ENCODE peak calls at places on chromosomes 13 and 19, in five cellular contexts. X is uterus, R is nephron progenitor cell, A is lower lobe of right lung, U is neural progenitor cell. F is an unnamed sample.

GRCh38 chr13:38814331-38814730 is 127.5 kb downstream of the FREM2 start:
- DNase-seq in X (no peak), R (no peak), A (no peak), U (no peak), F (no peak)

GRCh38 chr19:47310819-47311218 is 1.2 kb downstream of the C5AR1 start:
- DNase-seq in X (no peak), R (no peak), A (peak), U (no peak), F (no peak)

GRCh38 chr13:98199480-98199879 is 22.4 kb upstream of the RNF113B start:
- DNase-seq in X (no peak), R (no peak), A (no peak), U (no peak), F (no peak)

GRCh38 chr13:109883181-109884180 is 97.1 kb upstream of the IRS2 start:
- DNase-seq in X (no peak), R (no peak), A (no peak), U (no peak), F (no peak)

GRCh38 chr19:49490287-49491029 is 3.0 kb downstream of the RPL13A start:
- DNase-seq in X (no peak), R (no peak), A (no peak), U (no peak), F (no peak)

GRCh38 chr19:11221082-11221598 is 18.3 kb upstream of the ANGPTL8 start:
- DNase-seq in X (no peak), R (no peak), A (no peak), U (no peak), F (no peak)

GRCh38 chr19:18469245-18470107 is 31.5 kb upstream of the ISYNA1 start:
- DNase-seq in X (peak), R (peak), A (peak), U (peak), F (peak)

GRCh38 chr19:4284176-4284958 is 5.3 kb downstream of the SHD start:
- DNase-seq in X (no peak), R (peak), A (no peak), U (peak), F (peak)

GRCh38 chr19:46913852-46914430 is 53.1 kb downstream of the ARHGAP35 start:
- DNase-seq in X (no peak), R (no peak), A (no peak), U (no peak), F (no peak)

GRCh38 chr13:113820813-113821651 is 42.8 kb downstream of the GAS6 start:
- DNase-seq in X (peak), R (peak), A (no peak), U (no peak), F (peak)

GRCh38 chr13:114081761-114082681 is 50.4 kb downstream of the RASA3 start:
- DNase-seq in X (no peak), R (no peak), A (no peak), U (peak), F (no peak)

GRCh38 chr13:29520671-29521070 is 74.8 kb downstream of the SLC7A1 start:
- DNase-seq in X (no peak), R (no peak), A (no peak), U (no peak), F (no peak)

GRCh38 chr19:45451181-45451849 is 16.5 kb upstream of the FOSB start:
- DNase-seq in X (peak), R (no peak), A (no peak), U (no peak), F (peak)

GRCh38 chr13:99322297-99323103 is 15.3 kb upstream of the GPR183 start:
- DNase-seq in X (no peak), R (no peak), A (no peak), U (no peak), F (no peak)

GRCh38 chr19:17843908-17844490 is 3.8 kb downstream of the JAK3 start:
- DNase-seq in X (no peak), R (no peak), A (no peak), U (no peak), F (no peak)

GRCh38 chr19:13017306-13018036 is 22.2 kb downstream of the NFIX start:
- DNase-seq in X (no peak), R (no peak), A (no peak), U (no peak), F (no peak)

GRCh38 chr13:38308736-38309135 is 40.9 kb upstream of the UFM1 start:
- DNase-seq in X (no peak), R (no peak), A (no peak), U (no peak), F (no peak)

GRCh38 chr13:40755082-40755755 is 15.8 kb downstream of the MRPS31 start:
- DNase-seq in X (no peak), R (no peak), A (no peak), U (no peak), F (no peak)

DNA sequence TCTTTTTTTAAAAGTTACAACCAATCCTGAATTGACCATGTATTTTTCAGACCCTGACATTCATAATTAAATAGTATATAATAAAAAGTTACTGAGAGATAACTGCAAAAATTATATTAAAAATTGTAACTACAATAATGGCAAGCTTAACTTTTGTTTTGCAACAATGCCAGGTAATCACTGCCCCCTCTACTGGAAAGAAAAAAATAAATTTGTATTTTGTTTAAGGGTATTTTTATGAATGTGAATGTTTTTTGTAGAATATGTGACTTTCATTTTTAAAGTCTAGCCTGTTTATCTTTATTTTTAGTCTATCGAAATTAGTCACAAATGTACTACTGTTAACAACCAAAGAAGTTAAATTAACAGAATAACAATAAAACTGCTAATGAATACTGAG is 21.7 kb downstream of the MRPS31 start:
- DNase-seq in X (no peak), R (no peak), A (no peak), U (no peak), F (no peak)
- TF ChIP-seq CTCF in X (peak), R (no peak), A (no peak), U (peak), F (no peak)

GRCh38 chr19:53812335-53812734 is 11.8 kb downstream of the NLRP12 start:
- DNase-seq in X (no peak), R (no peak), A (no peak), U (peak), F (no peak)
- TF ChIP-seq CTCF in X (no peak), R (peak), A (no peak), U (peak), F (no peak)

DNA sequence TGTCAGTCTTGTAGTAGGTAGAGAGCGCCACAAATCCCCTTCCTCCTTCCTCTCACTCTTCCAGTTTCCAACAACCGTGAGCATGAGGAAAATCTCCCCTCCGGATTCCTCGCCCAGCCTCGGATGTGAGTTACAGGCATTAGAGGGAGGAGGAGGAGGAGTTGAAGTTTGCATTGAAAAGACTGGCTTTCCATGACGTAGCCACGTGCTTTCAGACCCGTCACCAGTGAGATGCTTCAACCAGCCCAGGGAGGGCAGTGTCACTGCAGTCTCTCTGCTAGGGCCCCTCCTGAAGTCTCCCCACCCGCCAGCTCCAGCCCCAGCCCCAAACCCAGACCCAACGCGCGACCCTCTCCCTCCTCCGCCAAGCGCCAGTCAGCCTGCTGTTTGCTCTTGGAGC is 444 bp upstream of the FGF14 start:
- DNase-seq in X (peak), R (peak), A (no peak), U (peak), F (peak)
- TF ChIP-seq CTCF in X (no peak), R (no peak), A (no peak), U (peak), F (no peak)

DNA sequence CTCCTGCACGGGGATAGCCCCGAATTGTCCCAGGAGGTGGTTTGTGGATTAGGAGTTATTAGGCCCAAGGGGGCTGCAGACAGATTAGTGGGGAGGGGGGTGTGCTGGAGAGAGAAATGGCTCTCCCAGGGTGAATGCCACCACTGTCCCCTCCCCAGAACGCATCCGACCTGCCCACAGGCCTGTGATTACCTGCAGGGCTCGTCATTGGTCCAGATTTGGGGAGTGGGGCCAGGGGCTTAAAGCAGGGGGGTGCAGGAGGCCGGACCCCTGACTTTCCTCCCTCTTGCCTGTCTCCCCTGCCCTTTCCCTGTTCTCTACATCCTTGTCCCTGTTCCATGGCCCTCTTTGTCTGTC is 1.2 kb downstream of the NRTN start:
- DNase-seq in X (no peak), R (no peak), A (no peak), U (no peak), F (no peak)
- TF ChIP-seq CTCF in X (no peak), R (no peak), A (no peak), U (no peak), F (peak)

GRCh38 chr19:40908981-40909380 is 26.9 kb upstream of the CYP2A7 start:
- DNase-seq in X (no peak), R (no peak), A (no peak), U (no peak), F (peak)
- TF ChIP-seq CTCF in X (no peak), R (no peak), A (no peak), U (no peak), F (no peak)

GRCh38 chr13:68304287-68304893 is 1074.3 kb upstream of the PCDH9 start:
- DNase-seq in X (no peak), R (no peak), A (no peak), U (peak), F (no peak)
- TF ChIP-seq CTCF in X (no peak), R (peak), A (peak), U (peak), F (peak)

GRCh38 chr19:33392341-33393285 is 19.1 kb downstream of the CEBPG start:
- DNase-seq in X (peak), R (no peak), A (peak), U (no peak), F (peak)

GRCh38 chr19:33393286-33394005 is 19.9 kb downstream of the CEBPG start:
- DNase-seq in X (peak), R (no peak), A (peak), U (peak), F (peak)

GRCh38 chr19:33390120-33390907 is 16.8 kb downstream of the CEBPG start:
- DNase-seq in X (peak), R (no peak), A (peak), U (no peak), F (no peak)

GRCh38 chr19:33390908-33391630 is 17.6 kb downstream of the CEBPG start:
- DNase-seq in X (no peak), R (no peak), A (no peak), U (no peak), F (no peak)

DNA sequence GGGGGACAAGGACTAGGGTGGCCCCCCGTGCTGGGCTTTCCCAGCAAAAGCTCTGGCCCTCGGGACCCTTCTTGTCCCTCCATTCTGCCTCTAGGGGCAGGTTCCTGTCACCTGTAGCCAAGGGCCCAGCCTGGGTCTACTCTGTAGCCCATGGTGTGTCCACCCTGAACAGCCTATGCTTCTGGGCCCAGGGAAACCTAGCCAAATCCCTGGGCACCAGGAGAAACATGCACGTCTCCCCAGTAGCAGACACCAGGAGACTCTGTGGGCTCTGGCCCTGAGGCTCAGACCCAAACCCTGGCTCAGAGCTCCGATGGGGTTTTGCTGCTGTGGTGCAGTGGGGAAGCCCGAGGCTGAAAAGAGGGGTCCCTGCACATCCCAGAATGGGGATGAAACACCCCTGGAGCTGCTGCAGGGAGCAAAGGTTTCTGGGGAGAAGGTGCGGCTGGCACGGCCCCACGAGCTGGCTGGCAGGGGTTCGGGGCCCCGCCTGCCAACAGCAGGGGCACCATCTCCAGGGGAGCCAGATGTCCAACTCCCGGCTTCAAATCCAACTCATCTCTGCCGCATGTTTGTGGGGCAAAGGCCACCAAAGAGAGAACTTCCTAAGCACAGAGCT is 18.2 kb downstream of the CEBPG start:
- DNase-seq in X (no peak), R (no peak), A (no peak), U (no peak), F (no peak)
- TF ChIP-seq CTCF in X (no peak), R (no peak), A (no peak), U (peak), F (no peak)

F was measured in glutamatergic neuron.